ENCODE peak calls at places on chromosome 14, in ten cellular contexts. J is AG20443; I is hepatocyte; C is A549; N is AG08396; W is GM23248; T is LoVo; Q is activated naive CD8-positive, alpha-beta T cell treated with anti-CD3 and anti-CD28 coated beads, Interleukin-2, amount 50 U/mL, for 24 hours; F is stimulated activated CD8-positive, alpha-beta memory T cell treated with anti-CD3 and anti-CD28 coated beads, Interleukin-15, amount 100 ng/mL, for 24 hours; U is GM10248. D is an unnamed sample.

GRCh38 chr14:31510222-31510621 is 22.4 kb upstream of the GPR33 start:
- DNase-seq in J (peak; percentile 26), I (no peak), C (peak; percentile 16), N (no peak), W (peak; percentile 50), T (peak; percentile 49), Q (no peak), F (no peak), U (peak; percentile 23), D (peak; percentile 53)

GRCh38 chr14:106489112-106489881 is 962.9 kb downstream of the TMEM121 start:
- DNase-seq in J (no peak), I (no peak), C (no peak), N (no peak), W (no peak), T (no peak), Q (no peak), F (no peak), U (no peak), D (no peak)

GRCh38 chr14:97251423-97252155 is 454.4 kb downstream of the VRK1 start:
- DNase-seq in J (no peak), I (no peak), C (no peak), N (no peak), W (no peak), T (no peak), Q (no peak), F (no peak), U (no peak), D (no peak)

GRCh38 chr14:73709904-73710469 is 4.2 kb downstream of the PNMA1 start:
- DNase-seq in J (no peak), I (no peak), C (no peak), N (no peak), W (no peak), T (no peak), Q (no peak), F (no peak), U (no peak), D (no peak)

GRCh38 chr14:53553221-53553620 is 400.1 kb upstream of the DDHD1 start:
- DNase-seq in J (no peak), I (no peak), C (no peak), N (no peak), W (no peak), T (no peak), Q (no peak), F (no peak), U (no peak), D (no peak)

GRCh38 chr14:65940056-65940735 is 527.7 kb downstream of the FUT8 start:
- DNase-seq in J (no peak), I (peak; percentile 32), C (peak; percentile 51), N (no peak), W (peak; percentile 34), T (peak; percentile 24), Q (no peak), F (no peak), U (peak; percentile 24), D (peak; percentile 50)

GRCh38 chr14:55845963-55846851 is 266.2 kb downstream of the KTN1 start:
- DNase-seq in J (no peak), I (no peak), C (no peak), N (no peak), W (peak; percentile 38), T (no peak), Q (no peak), F (no peak), U (no peak), D (peak; percentile 9)

GRCh38 chr14:85223667-85224066 is 306.3 kb upstream of the FLRT2 start:
- DNase-seq in J (no peak), I (no peak), C (no peak), N (no peak), W (no peak), T (no peak), Q (no peak), F (no peak), U (no peak), D (no peak)

GRCh38 chr14:94196057-94196456 is 21.9 kb downstream of the PPP4R4 start:
- DNase-seq in J (no peak), I (no peak), C (no peak), N (no peak), W (no peak), T (no peak), Q (no peak), F (no peak), U (no peak), D (no peak)

GRCh38 chr14:63452796-63453195 is 90.4 kb downstream of the PPP2R5E start:
- DNase-seq in J (no peak), I (no peak), C (no peak), N (no peak), W (no peak), T (no peak), Q (no peak), F (no peak), U (no peak), D (no peak)

GRCh38 chr14:65993103-65993502 is 493.1 kb upstream of the CCDC196 start:
- DNase-seq in J (no peak), I (no peak), C (no peak), N (no peak), W (no peak), T (peak; percentile 34), Q (no peak), F (no peak), U (no peak), D (no peak)

GRCh38 chr14:95262511-95262891 is 57.2 kb downstream of the CLMN start:
- DNase-seq in J (no peak), I (no peak), C (no peak), N (no peak), W (no peak), T (no peak), Q (no peak), F (no peak), U (no peak), D (no peak)

GRCh38 chr14:60002819-60003492 is 83.0 kb downstream of the LRRC9 start:
- DNase-seq in J (no peak), I (peak; percentile 19), C (no peak), N (no peak), W (no peak), T (no peak), Q (no peak), F (no peak), U (no peak), D (no peak)

GRCh38 chr14:73143003-73143402 is 6.7 kb downstream of the PSEN1 start:
- DNase-seq in J (no peak), I (no peak), C (no peak), N (no peak), W (no peak), T (no peak), Q (no peak), F (no peak), U (no peak), D (no peak)

GRCh38 chr14:30058401-30058800 is 130.8 kb upstream of the PRKD1 start:
- DNase-seq in J (no peak), I (no peak), C (no peak), N (no peak), W (peak; percentile 45), T (no peak), Q (no peak), F (no peak), U (no peak), D (peak; percentile 6)

GRCh38 chr14:32457213-32457920 is 128.3 kb downstream of the AKAP6 start:
- DNase-seq in J (peak; percentile 74), I (peak; percentile 69), C (no peak), N (peak; percentile 69), W (peak; percentile 93), T (no peak), Q (no peak), F (no peak), U (no peak), D (peak; percentile 17)

GRCh38 chr14:105844047-105844630 is 317.8 kb downstream of the TMEM121 start:
- DNase-seq in J (peak; percentile 6), I (no peak), C (no peak), N (no peak), W (no peak), T (no peak), Q (no peak), F (no peak), U (no peak), D (no peak)

GRCh38 chr14:98189077-98189476 is 1082.9 kb downstream of the BCL11B start:
- DNase-seq in J (no peak), I (no peak), C (no peak), N (no peak), W (no peak), T (no peak), Q (no peak), F (no peak), U (no peak), D (no peak)

GRCh38 chr14:59336078-59336477 is 129.1 kb downstream of the GPR135 start:
- DNase-seq in J (no peak), I (no peak), C (no peak), N (no peak), W (no peak), T (no peak), Q (no peak), F (no peak), U (no peak), D (no peak)

GRCh38 chr14:49586673-49587460 is 687 bp upstream of the RPS29 start:
- DNase-seq in J (peak; percentile 54), I (peak; percentile 66), C (peak; percentile 83), N (peak; percentile 37), W (peak; percentile 73), T (peak; percentile 66), Q (peak; percentile 60), F (no peak), U (peak; percentile 55), D (peak; percentile 84)

GRCh38 chr14:99538733-99539132 is 57.5 kb downstream of the CCNK start:
- DNase-seq in J (no peak), I (no peak), C (no peak), N (no peak), W (no peak), T (no peak), Q (no peak), F (no peak), U (no peak), D (no peak)

GRCh38 chr14:88005978-88006851 is 1.3 kb downstream of the GPR65 start:
- DNase-seq in J (no peak), I (no peak), C (no peak), N (no peak), W (no peak), T (no peak), Q (peak; percentile 59), F (no peak), U (peak; percentile 37), D (no peak)

GRCh38 chr14:63496837-63497400 is 46.3 kb downstream of the PPP2R5E start:
- DNase-seq in J (no peak), I (no peak), C (no peak), N (no peak), W (no peak), T (no peak), Q (no peak), F (no peak), U (no peak), D (no peak)

GRCh38 chr14:73740921-73741326 is 26.7 kb upstream of the PNMA1 start:
- DNase-seq in J (peak; percentile 85), I (peak; percentile 71), C (peak; percentile 38), N (peak; percentile 64), W (peak; percentile 70), T (peak; percentile 81), Q (no peak), F (no peak), U (no peak), D (no peak)

GRCh38 chr14:91872011-91872476 is 4.7 kb upstream of the TC2N start:
- DNase-seq in J (no peak), I (no peak), C (peak; percentile 61), N (no peak), W (peak; percentile 22), T (no peak), Q (no peak), F (no peak), U (peak; percentile 57), D (no peak)